ENCODE peak calls at places on chromosomes 13 and 19, in four cellular contexts. N, R, V and M are unnamed samples.

GRCh38 chr13:41356788-41357187 is 45.7 kb downstream of the NAA16 start:
- DNase-seq in N (no peak), R (no peak), V (no peak), M (peak; percentile 15)

GRCh38 chr19:38727306-38727867 is 16.9 kb downstream of the CAPN12 start:
- DNase-seq in N (no peak), R (no peak), V (no peak), M (no peak)

GRCh38 chr13:52104624-52105023 is 24.2 kb downstream of the NEK5 start:
- DNase-seq in N (no peak), V (no peak), R (no peak), M (peak; percentile 33)

GRCh38 chr13:25980255-25980654 is 71.6 kb downstream of the SHISA2 start:
- DNase-seq in R (no peak), V (no peak), N (peak; percentile 21), M (no peak)

GRCh38 chr13:21638319-21639282 is 32.3 kb upstream of the FGF9 start:
- DNase-seq in V (no peak), R (no peak), N (peak; percentile 41), M (peak; percentile 90)

GRCh38 chr19:10321417-10321797 is 5.6 kb upstream of the FDX2 start:
- DNase-seq in V (no peak), N (no peak), R (no peak), M (no peak)

GRCh38 chr13:39692650-39693438 is 37.4 kb downstream of the COG6 start:
- DNase-seq in V (no peak), N (no peak), R (no peak), M (no peak)

GRCh38 chr13:59543418-59543817 is 620.3 kb downstream of the DIAPH3 start:
- DNase-seq in N (no peak), V (no peak), R (no peak), M (no peak)

GRCh38 chr13:26867451-26868067 is 107.0 kb upstream of the GPR12 start:
- DNase-seq in N (peak; percentile 26), V (no peak), R (no peak), M (peak; percentile 8)

GRCh38 chr19:52270266-52270885 is 989 bp downstream of the ZNF766 start:
- DNase-seq in R (peak; percentile 18), V (no peak), N (peak; percentile 35), M (peak; percentile 1)

GRCh38 chr19:7595466-7596133 is at the start of gene CAMSAP3:
- DNase-seq in N (no peak), R (no peak), V (peak; percentile 85), M (no peak)

GRCh38 chr13:113350065-113350937 is 13.6 kb downstream of the GRTP1 start:
- DNase-seq in V (no peak), N (no peak), R (no peak), M (peak; percentile 26)

GRCh38 chr19:1725100-1726064 is 27.9 kb upstream of the ONECUT3 start:
- DNase-seq in R (peak; percentile 44), V (no peak), N (peak; percentile 64), M (no peak)

GRCh38 chr13:113324336-113324882 is 27.4 kb downstream of the LAMP1 start:
- DNase-seq in V (no peak), N (no peak), R (no peak), M (no peak)